ENCODE peak calls at places on chromosome 2, in seven cellular contexts. G is CD8-positive, alpha-beta T cell; N is RPMI7951; U is amygdala; I is Right ventricle myocardium superior; Q is GM03348; O is tibial artery. W is an unnamed sample.

GRCh38 chr2:240586919-240587800 is 626 bp downstream of the CAPN10 start:
- DNase-seq in O (no peak), Q (peak; percentile 53), G (peak; percentile 71), I (no peak), U (no peak), N (no peak), W (no peak)

GRCh38 chr2:162258686-162259085 is 15.4 kb upstream of the FAP start:
- DNase-seq in I (no peak), N (peak; percentile 55), U (no peak), G (no peak), O (no peak), Q (peak; percentile 60), W (no peak)

GRCh38 chr2:162071016-162071415 is 3.0 kb downstream of the DPP4 start:
- DNase-seq in N (no peak), G (no peak), I (no peak), U (no peak), O (no peak), Q (no peak), W (no peak)

GRCh38 chr2:62266433-62267038 is 70.6 kb downstream of the B3GNT2 start:
- DNase-seq in O (no peak), N (peak; percentile 93), G (no peak), I (no peak), Q (peak; percentile 60), U (no peak), W (no peak)

GRCh38 chr2:160015746-160016145 is 46.7 kb downstream of the PLA2R1 start:
- DNase-seq in U (no peak), Q (no peak), N (no peak), I (no peak), G (no peak), O (no peak), W (no peak)

GRCh38 chr2:162025121-162025911 is 48.7 kb downstream of the DPP4 start:
- DNase-seq in U (no peak), I (no peak), O (no peak), Q (peak; percentile 85), G (no peak), N (peak; percentile 58), W (no peak)

GRCh38 chr2:173793649-173794565 is 171.3 kb downstream of the SP3 start:
- DNase-seq in Q (no peak), U (no peak), G (no peak), N (no peak), O (no peak), I (no peak), W (no peak)

GRCh38 chr2:48844418-48845155 is 89.1 kb upstream of the LHCGR start:
- DNase-seq in N (no peak), Q (no peak), U (no peak), G (no peak), I (no peak), O (no peak), W (no peak)

GRCh38 chr2:172207916-172208315 is 105.2 kb upstream of the DLX2 start:
- DNase-seq in Q (no peak), O (no peak), U (no peak), G (no peak), N (no peak), I (no peak), W (no peak)